ENCODE peak calls at places on chromosomes 7 and 10, in four cellular contexts. One of them, this sample, is unnamed. For H3K9me3, the result is how much of the 10 kb centered on the place peaks cover.

GRCh38 chr7:98294798-98295382 is 13.4 kb downstream of the BRI3 start:
- DNase-seq in ovary: no peak
- DNase-seq in mucosa of descending colon: peak
- DNase-seq in ascending aorta: no peak
- DNase-seq in this sample: peak

GRCh38 chr7:42720871-42721835 is 190.7 kb downstream of the C7orf25 start:
- DNase-seq in ovary: no peak
- DNase-seq in mucosa of descending colon: no peak
- DNase-seq in ascending aorta: no peak
- DNase-seq in this sample: no peak

GRCh38 chr7:32221056-32221455 is 150.8 kb upstream of the PDE1C start:
- DNase-seq in ovary: no peak
- DNase-seq in mucosa of descending colon: no peak
- DNase-seq in ascending aorta: no peak
- DNase-seq in this sample: no peak

GRCh38 chr7:47482013-47482761 is 99.7 kb downstream of the TNS3 start:
- DNase-seq in ovary: no peak
- DNase-seq in mucosa of descending colon: no peak
- DNase-seq in ascending aorta: peak
- DNase-seq in this sample: peak

GRCh38 chr7:37031571-37032257 is 307.4 kb upstream of the AOAH start:
- DNase-seq in ovary: peak
- DNase-seq in mucosa of descending colon: peak
- DNase-seq in ascending aorta: peak
- DNase-seq in this sample: peak

GRCh38 chr7:143892527-143893300 is 9.3 kb downstream of the TCAF1 start:
- DNase-seq in ovary: no peak
- DNase-seq in mucosa of descending colon: no peak
- DNase-seq in ascending aorta: no peak
- DNase-seq in this sample: no peak

GRCh38 chr7:96250776-96251361 is 71.0 kb downstream of the SLC25A13 start:
- DNase-seq in ovary: no peak
- DNase-seq in mucosa of descending colon: no peak
- DNase-seq in ascending aorta: no peak
- DNase-seq in this sample: no peak

GRCh38 chr10:67088035-67088434 is 162.2 kb downstream of the LRRTM3 start:
- DNase-seq in ovary: no peak
- DNase-seq in mucosa of descending colon: no peak
- DNase-seq in ascending aorta: no peak
- DNase-seq in this sample: no peak

GRCh38 chr7:150875791-150876190 is 23.5 kb downstream of the AOC1 start:
- DNase-seq in ovary: no peak
- DNase-seq in mucosa of descending colon: no peak
- DNase-seq in ascending aorta: no peak
- DNase-seq in this sample: no peak

GRCh38 chr7:24939406-24939805 is 40.6 kb downstream of the OSBPL3 start:
- DNase-seq in ovary: no peak
- DNase-seq in mucosa of descending colon: no peak
- DNase-seq in ascending aorta: no peak
- DNase-seq in this sample: no peak

GRCh38 chr7:132393789-132394261 is 182.4 kb downstream of the PLXNA4 start:
- DNase-seq in ovary: peak
- DNase-seq in mucosa of descending colon: no peak
- DNase-seq in ascending aorta: no peak
- DNase-seq in this sample: peak

GRCh38 chr7:71633571-71634008 is 501.6 kb downstream of the GALNT17 start:
- DNase-seq in ovary: no peak
- DNase-seq in mucosa of descending colon: no peak
- DNase-seq in ascending aorta: no peak
- DNase-seq in this sample: no peak

GRCh38 chr7:42135728-42136127 is 101.3 kb downstream of the GLI3 start:
- DNase-seq in ovary: no peak
- DNase-seq in mucosa of descending colon: no peak
- DNase-seq in ascending aorta: no peak
- DNase-seq in this sample: no peak

GRCh38 chr10:26612151-26612915 is 85.2 kb upstream of the PDSS1 start:
- DNase-seq in ovary: no peak
- DNase-seq in mucosa of descending colon: peak
- DNase-seq in ascending aorta: no peak
- DNase-seq in this sample: no peak

GRCh38 chr10:93039721-93040120 is 20.9 kb upstream of the CYP26C1 start:
- DNase-seq in ovary: no peak
- DNase-seq in mucosa of descending colon: peak
- DNase-seq in ascending aorta: no peak
- DNase-seq in this sample: no peak

GRCh38 chr10:74025380-74025978 is 27.6 kb downstream of the VCL start:
- DNase-seq in ovary: no peak
- DNase-seq in mucosa of descending colon: no peak
- DNase-seq in ascending aorta: no peak
- DNase-seq in this sample: no peak

GRCh38 chr10:49552277-49552676 is 13.4 kb upstream of the ERCC6 start:
- DNase-seq in ovary: no peak
- DNase-seq in mucosa of descending colon: no peak
- DNase-seq in ascending aorta: no peak
- DNase-seq in this sample: no peak

GRCh38 chr10:72073677-72074412 is 14.5 kb downstream of the SPOCK2 start:
- DNase-seq in ovary: peak
- DNase-seq in mucosa of descending colon: no peak
- DNase-seq in ascending aorta: no peak
- DNase-seq in this sample: no peak

GRCh38 chr7:116801092-116801710 is 61.2 kb upstream of the CAPZA2 start:
- DNase-seq in ovary: no peak
- DNase-seq in mucosa of descending colon: no peak
- DNase-seq in ascending aorta: no peak
- DNase-seq in this sample: no peak

GRCh38 chr7:44189286-44189992 is at the start of gene GCK:
- DNase-seq in ovary: no peak
- DNase-seq in mucosa of descending colon: no peak
- DNase-seq in ascending aorta: no peak
- DNase-seq in this sample: no peak

GRCh38 chr10:100863433-100863832 is 49.3 kb upstream of the SLF2 start:
- DNase-seq in ovary: no peak
- DNase-seq in mucosa of descending colon: no peak
- DNase-seq in ascending aorta: no peak
- DNase-seq in this sample: no peak

GRCh38 chr10:49534670-49535381 is 4.1 kb downstream of the ERCC6 start:
- DNase-seq in ovary: no peak
- DNase-seq in mucosa of descending colon: no peak
- DNase-seq in ascending aorta: no peak
- DNase-seq in this sample: no peak

GRCh38 chr10:12980713-12981306 is 20.7 kb downstream of the CCDC3 start:
- DNase-seq in ovary: no peak
- DNase-seq in mucosa of descending colon: no peak
- DNase-seq in ascending aorta: no peak
- DNase-seq in this sample: no peak

GRCh38 chr7:27553288-27553687 is 109.4 kb downstream of the HIBADH start:
- DNase-seq in ovary: no peak
- DNase-seq in mucosa of descending colon: no peak
- DNase-seq in ascending aorta: no peak
- DNase-seq in this sample: no peak

GRCh38 chr10:59245751-59246150 is 69.3 kb downstream of the PHYHIPL start:
- DNase-seq in ovary: no peak
- DNase-seq in mucosa of descending colon: no peak
- DNase-seq in ascending aorta: no peak
- DNase-seq in this sample: no peak

GRCh38 chr7:36217961-36218284 is 64.9 kb downstream of the EEPD1 start:
- DNase-seq in ovary: no peak
- DNase-seq in mucosa of descending colon: no peak
- DNase-seq in ascending aorta: no peak
- DNase-seq in this sample: no peak

GRCh38 chr10:29702288-29703164 is 67.8 kb upstream of the SVIL start:
- DNase-seq in ovary: no peak
- DNase-seq in mucosa of descending colon: no peak
- DNase-seq in ascending aorta: no peak
- DNase-seq in this sample: no peak

GRCh38 chr10:132448248-132448731 is 51.3 kb downstream of the PWWP2B start:
- DNase-seq in ovary: no peak
- DNase-seq in mucosa of descending colon: peak
- DNase-seq in ascending aorta: no peak
- DNase-seq in this sample: peak

GRCh38 chr10:69385454-69386350 is 31.0 kb downstream of the TACR2 start:
- DNase-seq in ovary: no peak
- DNase-seq in mucosa of descending colon: no peak
- DNase-seq in ascending aorta: no peak
- DNase-seq in this sample: no peak

GRCh38 chr10:11177926-11178453 is 160.3 kb downstream of the CELF2 start:
- DNase-seq in ovary: no peak
- DNase-seq in mucosa of descending colon: no peak
- DNase-seq in ascending aorta: no peak
- DNase-seq in this sample: no peak

GRCh38 chr7:1100886-1101579 is 13.1 kb downstream of the GPER1 start:
- DNase-seq in ovary: no peak
- DNase-seq in mucosa of descending colon: no peak
- DNase-seq in ascending aorta: no peak
- DNase-seq in this sample: no peak

GRCh38 chr10:14820010-14820774 is 17.6 kb downstream of the CDNF start:
- DNase-seq in ovary: no peak
- DNase-seq in mucosa of descending colon: no peak
- DNase-seq in ascending aorta: no peak
- DNase-seq in this sample: no peak

GRCh38 chr10:95628786-95629185 is 27.7 kb downstream of the ALDH18A1 start:
- DNase-seq in ovary: no peak
- DNase-seq in mucosa of descending colon: peak
- DNase-seq in ascending aorta: no peak
- DNase-seq in this sample: no peak

GRCh38 chr10:61452229-61452651 is 941 bp downstream of the TMEM26 start:
- DNase-seq in ovary: peak
- DNase-seq in mucosa of descending colon: no peak
- DNase-seq in ascending aorta: no peak
- DNase-seq in this sample: no peak

GRCh38 chr10:126387041-126387908 is 1.0 kb downstream of the ADAM12 start:
- DNase-seq in ovary: peak
- DNase-seq in mucosa of descending colon: peak
- DNase-seq in ascending aorta: no peak
- DNase-seq in this sample: peak
- H3K4me3 ChIP-seq in ovary: peak
- H3K4me3 ChIP-seq in mucosa of descending colon: no peak
- H3K4me3 ChIP-seq in ascending aorta: peak
- H3K4me3 ChIP-seq in this sample: no peak

GRCh38 chr7:6648066-6648814 is 11.1 kb downstream of the ZNF316 start:
- DNase-seq in ovary: no peak
- DNase-seq in mucosa of descending colon: no peak
- DNase-seq in ascending aorta: no peak
- DNase-seq in this sample: no peak

GRCh38 chr7:6649241-6649961 is 12.3 kb downstream of the ZNF316 start:
- DNase-seq in ovary: no peak
- DNase-seq in mucosa of descending colon: no peak
- DNase-seq in ascending aorta: no peak
- DNase-seq in this sample: no peak

GRCh38 chr7:6650086-6650485 is 13.0 kb downstream of the ZNF316 start:
- DNase-seq in ovary: peak
- DNase-seq in mucosa of descending colon: no peak
- DNase-seq in ascending aorta: no peak
- DNase-seq in this sample: no peak

GRCh38 chr7:6647541-6647940 is 10.4 kb downstream of the ZNF316 start:
- DNase-seq in ovary: no peak
- DNase-seq in mucosa of descending colon: no peak
- DNase-seq in ascending aorta: no peak
- DNase-seq in this sample: no peak

DNA sequence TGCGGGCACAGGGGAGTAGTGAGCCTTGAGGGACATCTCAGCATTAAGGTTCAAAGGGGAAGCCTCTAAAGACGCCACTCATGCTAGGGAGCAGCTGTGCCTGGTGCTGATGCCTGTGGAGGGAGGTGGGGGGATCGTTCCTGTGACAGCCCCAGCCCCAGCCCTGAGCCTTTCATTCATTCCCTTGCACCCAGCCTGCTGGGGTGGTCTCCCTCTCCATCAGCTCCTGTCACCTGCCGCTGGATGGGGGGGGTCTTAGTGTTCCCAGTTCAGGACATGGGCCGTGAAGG is 11.6 kb downstream of the ZNF316 start:
- DNase-seq in ovary: no peak
- DNase-seq in mucosa of descending colon: no peak
- DNase-seq in ascending aorta: no peak
- DNase-seq in this sample: no peak
- H3K9me3 ChIP-seq in ovary: under half
- H3K9me3 ChIP-seq in mucosa of descending colon: under half
- H3K9me3 ChIP-seq in ascending aorta: under half
- H3K9me3 ChIP-seq in this sample: under half

GRCh38 chr10:124354411-124355382 is 64.0 kb downstream of the OAT start:
- DNase-seq in ovary: peak
- DNase-seq in mucosa of descending colon: peak
- DNase-seq in ascending aorta: no peak
- DNase-seq in this sample: peak
- H3K4me3 ChIP-seq in ovary: no peak
- H3K4me3 ChIP-seq in mucosa of descending colon: no peak
- H3K4me3 ChIP-seq in ascending aorta: peak
- H3K4me3 ChIP-seq in this sample: no peak

DNA sequence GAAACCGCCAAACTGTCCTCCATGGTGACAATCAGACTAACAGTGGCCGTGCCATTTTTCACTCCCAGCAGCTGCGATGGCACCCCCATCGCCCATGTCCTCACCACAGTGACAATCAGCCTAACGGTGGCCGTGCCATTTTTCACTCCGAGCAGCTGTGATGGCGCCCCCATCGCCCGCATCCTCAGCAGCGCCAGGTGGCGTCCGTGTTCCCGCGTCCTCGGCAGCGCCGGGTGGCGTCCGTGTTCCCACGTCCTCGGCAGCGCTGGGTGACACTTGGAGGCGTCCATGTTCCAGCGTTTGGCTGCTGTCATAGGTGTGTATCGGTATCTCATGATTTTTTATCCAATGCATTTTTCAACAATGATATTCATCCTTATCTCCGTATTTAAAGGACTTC is 267.3 kb downstream of the PTPRN2 start:
- DNase-seq in ovary: no peak
- DNase-seq in mucosa of descending colon: no peak
- DNase-seq in ascending aorta: no peak
- DNase-seq in this sample: no peak
- H3K9me3 ChIP-seq in ovary: under half
- H3K9me3 ChIP-seq in mucosa of descending colon: under half
- H3K9me3 ChIP-seq in ascending aorta: under half
- H3K9me3 ChIP-seq in this sample: under half

GRCh38 chr10:121613456-121613855 is 15.2 kb upstream of the FGFR2 start:
- DNase-seq in ovary: no peak
- DNase-seq in mucosa of descending colon: peak
- DNase-seq in ascending aorta: no peak
- DNase-seq in this sample: no peak
- H3K4me3 ChIP-seq in ovary: no peak
- H3K4me3 ChIP-seq in mucosa of descending colon: no peak
- H3K4me3 ChIP-seq in ascending aorta: no peak
- H3K4me3 ChIP-seq in this sample: no peak

DNA sequence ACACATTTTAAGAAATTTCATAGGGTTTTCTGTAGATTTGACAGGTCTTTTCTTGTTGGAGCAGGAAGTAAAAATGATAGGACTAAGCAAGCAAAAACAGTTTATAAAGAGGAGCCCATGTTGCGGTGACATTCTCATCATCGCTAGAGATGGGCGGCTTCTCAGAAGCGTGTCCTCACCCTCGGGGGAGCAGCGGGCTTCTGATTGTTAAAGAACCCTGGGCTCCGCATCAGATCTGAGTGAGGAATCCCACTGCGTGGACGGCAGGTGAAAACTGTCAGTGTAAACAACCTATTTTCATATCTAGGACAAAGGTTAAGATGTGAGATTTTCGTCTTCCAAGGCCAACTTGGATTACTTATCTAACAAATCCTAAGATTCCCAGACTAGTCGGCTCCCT is 177.6 kb downstream of the ADARB2 start:
- DNase-seq in ovary: no peak
- DNase-seq in mucosa of descending colon: no peak
- DNase-seq in ascending aorta: no peak
- DNase-seq in this sample: no peak
- H3K9me3 ChIP-seq in ovary: under half
- H3K9me3 ChIP-seq in mucosa of descending colon: under half
- H3K9me3 ChIP-seq in ascending aorta: under half
- H3K9me3 ChIP-seq in this sample: under half